ENCODE peak calls at places on chromosomes 11 and 22, in eight cellular contexts. Q, K, C, G, U, D, A and F are unnamed samples.

GRCh38 chr22:46763051-46763705 is 728 bp downstream of the TBC1D22A start:
- DNase-seq in A (no peak), D (no peak), C (no peak), G (no peak), K (peak; percentile 51), U (no peak), Q (peak; percentile 38), F (no peak)

GRCh38 chr11:128687321-128687720 is 6.6 kb upstream of the FLI1 start:
- DNase-seq in A (no peak), C (no peak), G (no peak), U (no peak), D (no peak), K (peak; percentile 84), Q (peak; percentile 24), F (no peak)

GRCh38 chr11:124867700-124868099 is 2.5 kb downstream of the ROBO3 start:
- DNase-seq in C (peak; percentile 40), Q (peak; percentile 50), G (peak; percentile 13), D (no peak), A (no peak), U (peak; percentile 25), K (peak; percentile 74), F (peak; percentile 26)

GRCh38 chr22:24497879-24498278 is 2.7 kb downstream of the UPB1 start:
- DNase-seq in Q (no peak), D (no peak), K (no peak), G (no peak), A (no peak), C (no peak), U (no peak), F (peak; percentile 90)

GRCh38 chr22:26357281-26357680 is 71.8 kb upstream of the ASPHD2 start:
- DNase-seq in G (no peak), A (no peak), C (no peak), K (no peak), U (no peak), Q (no peak), D (no peak), F (no peak)

GRCh38 chr11:59102259-59102765 is 4.7 kb upstream of the FAM111B start:
- DNase-seq in U (no peak), A (peak; percentile 74), K (peak; percentile 96), C (peak; percentile 78), Q (peak; percentile 29), G (no peak), D (peak; percentile 36), F (no peak)

GRCh38 chr11:47917643-47918369 is 62.6 kb upstream of the PTPRJ start:
- DNase-seq in G (peak; percentile 85), D (no peak), Q (peak; percentile 82), C (peak; percentile 94), U (peak; percentile 20), A (no peak), K (peak; percentile 66), F (peak; percentile 73)

GRCh38 chr11:78040691-78041379 is 17.8 kb upstream of the KCTD14 start:
- DNase-seq in Q (peak; percentile 48), D (no peak), C (no peak), U (no peak), A (no peak), G (no peak), K (peak; percentile 24), F (no peak)

GRCh38 chr11:12885717-12886226 is 123.3 kb upstream of the RASSF10 start:
- DNase-seq in G (no peak), D (no peak), C (no peak), A (no peak), Q (no peak), K (no peak), U (no peak), F (no peak)

GRCh38 chr11:118740892-118741291 is 50.1 kb downstream of the DDX6 start:
- DNase-seq in G (no peak), A (no peak), U (no peak), C (no peak), Q (no peak), K (no peak), D (no peak), F (no peak)

GRCh38 chr11:405323-405975 is 9.3 kb downstream of the SIGIRR start:
- DNase-seq in K (no peak), C (no peak), G (no peak), Q (no peak), D (no peak), U (no peak), A (no peak), F (no peak)

GRCh38 chr11:34926101-34926830 is 9.8 kb downstream of the PDHX start:
- DNase-seq in G (peak; percentile 33), U (peak; percentile 47), C (peak; percentile 53), K (peak; percentile 58), D (peak; percentile 47), A (no peak), Q (no peak), F (peak; percentile 25)

GRCh38 chr11:20592741-20593140 is 6.7 kb upstream of the SLC6A5 start:
- DNase-seq in D (no peak), A (no peak), Q (no peak), C (no peak), K (no peak), U (no peak), G (no peak), F (no peak)

GRCh38 chr22:41793871-41794270 is 6.6 kb upstream of the CCDC134 start:
- DNase-seq in C (no peak), U (no peak), G (no peak), A (no peak), D (no peak), K (no peak), Q (no peak), F (no peak)

GRCh38 chr11:81916459-81916858 is 817.2 kb downstream of the FAM181B start:
- DNase-seq in Q (no peak), C (no peak), U (no peak), D (no peak), K (no peak), A (no peak), G (no peak), F (no peak)

GRCh38 chr22:29994027-29994715 is 86.1 kb upstream of the HORMAD2 start:
- DNase-seq in C (peak; percentile 65), U (peak; percentile 62), D (peak; percentile 82), Q (no peak), K (no peak), A (no peak), G (no peak), F (peak; percentile 33)

GRCh38 chr11:18696638-18697225 is 1.8 kb upstream of the TMEM86A start:
- DNase-seq in U (no peak), Q (no peak), C (no peak), G (no peak), K (no peak), A (no peak), D (no peak), F (no peak)
- TF ChIP-seq REST in U (no peak), Q (no peak), C (no peak), G (no peak), K (no peak), A (no peak), D (no peak), F (no peak)

GRCh38 chr11:17521106-17521900 is 22.9 kb downstream of the USH1C start:
- DNase-seq in K (no peak), C (no peak), Q (no peak), A (no peak), U (no peak), D (no peak), G (no peak), F (no peak)
- TF ChIP-seq CTCF in K (no peak), C (no peak), Q (no peak), A (no peak), U (no peak), D (no peak), G (no peak), F (no peak)

GRCh38 chr22:20578707-20579106 is 71.3 kb downstream of the MED15 start:
- DNase-seq in A (no peak), D (no peak), U (no peak), G (no peak), K (no peak), C (no peak), Q (no peak), F (no peak)

GRCh38 chr22:20578192-20578591 is 70.8 kb downstream of the MED15 start:
- DNase-seq in C (no peak), K (no peak), D (no peak), A (no peak), U (no peak), G (no peak), Q (no peak), F (no peak)

GRCh38 chr22:20580179-20580578 is 72.8 kb downstream of the MED15 start:
- DNase-seq in U (no peak), Q (no peak), D (no peak), K (no peak), G (no peak), A (no peak), C (no peak), F (no peak)

GRCh38 chr22:20580611-20581502 is 73.4 kb downstream of the MED15 start:
- DNase-seq in C (no peak), Q (no peak), D (no peak), U (no peak), K (no peak), A (no peak), G (no peak), F (no peak)

DNA sequence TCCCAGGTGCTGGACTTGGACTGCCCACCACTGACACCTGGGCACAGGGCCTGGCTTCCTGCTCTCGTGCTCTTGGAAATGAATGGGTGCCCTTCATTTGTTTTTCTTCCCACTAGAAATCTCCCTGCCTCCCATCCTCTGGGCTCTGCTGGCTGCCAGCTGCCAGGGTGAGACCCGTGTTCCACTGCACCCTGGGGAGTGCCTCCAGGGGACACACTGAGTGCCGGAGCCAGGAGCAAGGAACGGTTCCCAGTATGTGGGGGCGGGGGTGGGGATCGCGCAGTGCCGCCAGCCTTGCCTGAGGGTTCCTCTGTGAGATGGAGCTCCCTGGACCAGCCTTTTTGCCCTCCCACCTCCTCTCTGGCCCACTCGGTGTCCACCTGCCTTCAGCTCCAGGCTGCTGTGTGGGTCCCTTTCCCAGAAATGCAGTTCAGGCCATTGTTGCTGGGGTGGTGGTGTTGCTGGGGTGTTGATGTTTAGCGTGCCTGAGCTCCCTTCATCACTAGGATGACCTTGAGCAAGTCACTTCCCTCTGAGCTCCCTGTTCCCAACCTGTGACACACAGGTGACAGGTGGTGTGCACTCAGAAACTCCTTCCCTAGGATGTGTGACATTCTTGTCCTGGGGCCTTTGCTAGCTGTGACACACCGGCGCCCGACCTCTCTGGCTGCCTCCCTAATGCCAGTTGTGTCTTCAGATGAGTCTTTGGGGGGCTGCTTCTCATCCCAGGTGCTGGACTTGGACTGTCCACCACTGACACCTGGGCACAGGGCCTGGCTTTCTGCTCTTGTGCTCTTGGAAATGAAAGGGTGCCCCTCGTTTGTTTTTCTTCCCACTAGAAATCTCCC is 72.1 kb downstream of the MED15 start:
- DNase-seq in G (no peak), K (no peak), Q (no peak), A (no peak), C (no peak), U (no peak), D (no peak), F (no peak)
- TF ChIP-seq REST in G (no peak), K (no peak), Q (no peak), A (no peak), C (no peak), U (no peak), D (no peak), F (no peak)

DNA sequence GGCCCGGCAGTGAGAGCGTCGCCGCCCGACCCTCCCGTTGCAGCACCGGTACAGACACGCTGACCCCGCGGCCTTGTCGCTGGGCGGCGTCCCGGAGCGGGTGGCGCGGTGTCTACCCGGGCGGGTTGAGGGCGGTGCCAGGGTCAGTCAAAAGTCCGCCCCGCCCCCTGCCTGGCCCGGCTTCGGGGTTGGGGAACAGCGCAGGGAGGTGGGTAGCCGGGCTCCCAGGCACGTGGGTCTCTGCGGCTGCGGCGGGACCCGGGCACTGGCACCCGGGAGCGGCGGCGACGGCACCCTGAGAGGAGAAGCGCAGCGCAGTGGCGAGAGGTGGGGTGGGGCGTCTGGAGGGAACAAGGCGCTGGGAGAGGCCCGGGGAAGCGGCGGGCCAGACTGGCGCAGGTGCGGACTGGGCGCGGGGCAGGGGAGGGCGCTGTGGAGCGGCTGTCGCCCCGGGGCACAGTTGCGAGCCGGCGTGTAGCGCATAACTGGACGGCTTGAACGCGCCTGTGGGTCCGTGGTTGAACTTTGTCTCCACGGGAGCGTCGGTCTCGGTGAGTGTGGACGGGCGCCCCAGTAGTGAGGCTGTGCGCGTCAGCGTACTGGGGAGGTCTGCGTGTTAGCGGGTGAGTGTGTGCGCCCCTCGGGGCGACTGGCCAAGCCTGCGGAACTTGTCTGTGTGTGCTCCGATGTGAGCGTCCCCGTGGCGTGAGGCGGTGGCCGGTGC is at the start of gene P2RY2:
- DNase-seq in A (no peak), Q (no peak), C (peak; percentile 72), K (peak; percentile 87), G (peak; percentile 32), U (peak; percentile 53), D (no peak), F (peak; percentile 86)
- TF ChIP-seq CTCF in A (peak; percentile 19), Q (no peak), C (peak; percentile 74), K (peak; percentile 67), G (peak; percentile 64), U (peak; percentile 51), D (peak; percentile 83), F (no peak)